ENCODE peak calls at places on chromosome X, in ten cellular contexts. One of them, this sample, is unnamed.

GRCh38 chrX:40644821-40645358 is 2.5 kb downstream of the CXorf38 start:
- DNase-seq in right atrium auricular region: peak; percentile 71
- DNase-seq in NCI-H2107: peak; percentile 5
- DNase-seq in H9: no peak
- DNase-seq in AG09319: peak; percentile 36
- DNase-seq in SW480: peak; percentile 39
- DNase-seq in neural progenitor cell: no peak
- DNase-seq in stimulated activated CD8-positive, alpha-beta memory T cell treated with anti-CD3 and anti-CD28 coated beads, Interleukin-4, amount 100 ng/mL, for 4 hours: no peak
- DNase-seq in psoas muscle: peak; percentile 55
- DNase-seq in activated CD8-positive, alpha-beta memory T cell treated with anti-CD3 and anti-CD28 coated beads for 1 hour: no peak
- DNase-seq in this sample: no peak

GRCh38 chrX:118495958-118496762 is 545 bp downstream of the DOCK11 start:
- DNase-seq in NCI-H2107: no peak
- DNase-seq in neural progenitor cell: peak; percentile 61
- DNase-seq in activated CD8-positive, alpha-beta memory T cell treated with anti-CD3 and anti-CD28 coated beads for 1 hour: peak; percentile 45
- DNase-seq in right atrium auricular region: peak; percentile 64
- DNase-seq in H9: peak; percentile 34
- DNase-seq in AG09319: no peak
- DNase-seq in SW480: peak; percentile 40
- DNase-seq in psoas muscle: peak; percentile 70
- DNase-seq in stimulated activated CD8-positive, alpha-beta memory T cell treated with anti-CD3 and anti-CD28 coated beads, Interleukin-4, amount 100 ng/mL, for 4 hours: peak; percentile 46
- DNase-seq in this sample: peak; percentile 26

GRCh38 chrX:153771261-153771681 is 7.2 kb downstream of the PLXNB3 start:
- DNase-seq in psoas muscle: no peak
- DNase-seq in right atrium auricular region: no peak
- DNase-seq in stimulated activated CD8-positive, alpha-beta memory T cell treated with anti-CD3 and anti-CD28 coated beads, Interleukin-4, amount 100 ng/mL, for 4 hours: no peak
- DNase-seq in neural progenitor cell: no peak
- DNase-seq in H9: no peak
- DNase-seq in AG09319: no peak
- DNase-seq in SW480: no peak
- DNase-seq in NCI-H2107: no peak
- DNase-seq in activated CD8-positive, alpha-beta memory T cell treated with anti-CD3 and anti-CD28 coated beads for 1 hour: no peak
- DNase-seq in this sample: no peak

GRCh38 chrX:39759526-39760224 is 338.1 kb downstream of the BCOR start:
- DNase-seq in activated CD8-positive, alpha-beta memory T cell treated with anti-CD3 and anti-CD28 coated beads for 1 hour: no peak
- DNase-seq in stimulated activated CD8-positive, alpha-beta memory T cell treated with anti-CD3 and anti-CD28 coated beads, Interleukin-4, amount 100 ng/mL, for 4 hours: no peak
- DNase-seq in neural progenitor cell: peak; percentile 53
- DNase-seq in H9: no peak
- DNase-seq in right atrium auricular region: no peak
- DNase-seq in SW480: no peak
- DNase-seq in psoas muscle: no peak
- DNase-seq in NCI-H2107: no peak
- DNase-seq in AG09319: no peak
- DNase-seq in this sample: no peak

GRCh38 chrX:50100188-50100587 is 100.6 kb downstream of the AKAP4 start:
- DNase-seq in NCI-H2107: no peak
- DNase-seq in H9: no peak
- DNase-seq in right atrium auricular region: no peak
- DNase-seq in activated CD8-positive, alpha-beta memory T cell treated with anti-CD3 and anti-CD28 coated beads for 1 hour: no peak
- DNase-seq in SW480: peak; percentile 17
- DNase-seq in neural progenitor cell: peak; percentile 23
- DNase-seq in psoas muscle: no peak
- DNase-seq in AG09319: no peak
- DNase-seq in stimulated activated CD8-positive, alpha-beta memory T cell treated with anti-CD3 and anti-CD28 coated beads, Interleukin-4, amount 100 ng/mL, for 4 hours: no peak
- DNase-seq in this sample: no peak

GRCh38 chrX:27953161-27953560 is 28.1 kb downstream of the DCAF8L1 start:
- DNase-seq in right atrium auricular region: no peak
- DNase-seq in SW480: no peak
- DNase-seq in psoas muscle: no peak
- DNase-seq in stimulated activated CD8-positive, alpha-beta memory T cell treated with anti-CD3 and anti-CD28 coated beads, Interleukin-4, amount 100 ng/mL, for 4 hours: no peak
- DNase-seq in neural progenitor cell: no peak
- DNase-seq in AG09319: no peak
- DNase-seq in NCI-H2107: no peak
- DNase-seq in H9: no peak
- DNase-seq in activated CD8-positive, alpha-beta memory T cell treated with anti-CD3 and anti-CD28 coated beads for 1 hour: no peak
- DNase-seq in this sample: no peak

GRCh38 chrX:22041931-22042530 is 9.9 kb downstream of the PHEX start:
- DNase-seq in psoas muscle: no peak
- DNase-seq in right atrium auricular region: no peak
- DNase-seq in neural progenitor cell: no peak
- DNase-seq in AG09319: no peak
- DNase-seq in NCI-H2107: no peak
- DNase-seq in SW480: no peak
- DNase-seq in H9: no peak
- DNase-seq in stimulated activated CD8-positive, alpha-beta memory T cell treated with anti-CD3 and anti-CD28 coated beads, Interleukin-4, amount 100 ng/mL, for 4 hours: no peak
- DNase-seq in activated CD8-positive, alpha-beta memory T cell treated with anti-CD3 and anti-CD28 coated beads for 1 hour: no peak
- DNase-seq in this sample: peak; percentile 91

GRCh38 chrX:65643046-65643785 is 24.2 kb upstream of the MSN start:
- DNase-seq in activated CD8-positive, alpha-beta memory T cell treated with anti-CD3 and anti-CD28 coated beads for 1 hour: no peak
- DNase-seq in NCI-H2107: no peak
- DNase-seq in right atrium auricular region: no peak
- DNase-seq in H9: no peak
- DNase-seq in stimulated activated CD8-positive, alpha-beta memory T cell treated with anti-CD3 and anti-CD28 coated beads, Interleukin-4, amount 100 ng/mL, for 4 hours: no peak
- DNase-seq in neural progenitor cell: no peak
- DNase-seq in SW480: peak; percentile 16
- DNase-seq in AG09319: no peak
- DNase-seq in psoas muscle: no peak
- DNase-seq in this sample: no peak

GRCh38 chrX:73581002-73581628 is 18.1 kb downstream of the CHIC1 start:
- DNase-seq in NCI-H2107: no peak
- DNase-seq in psoas muscle: no peak
- DNase-seq in neural progenitor cell: no peak
- DNase-seq in H9: no peak
- DNase-seq in right atrium auricular region: no peak
- DNase-seq in activated CD8-positive, alpha-beta memory T cell treated with anti-CD3 and anti-CD28 coated beads for 1 hour: no peak
- DNase-seq in stimulated activated CD8-positive, alpha-beta memory T cell treated with anti-CD3 and anti-CD28 coated beads, Interleukin-4, amount 100 ng/mL, for 4 hours: no peak
- DNase-seq in AG09319: no peak
- DNase-seq in SW480: peak; percentile 38
- DNase-seq in this sample: no peak

GRCh38 chrX:103503163-103503852 is 16.0 kb downstream of the RAB40A start:
- DNase-seq in AG09319: no peak
- DNase-seq in neural progenitor cell: no peak
- DNase-seq in right atrium auricular region: no peak
- DNase-seq in SW480: no peak
- DNase-seq in psoas muscle: no peak
- DNase-seq in NCI-H2107: no peak
- DNase-seq in stimulated activated CD8-positive, alpha-beta memory T cell treated with anti-CD3 and anti-CD28 coated beads, Interleukin-4, amount 100 ng/mL, for 4 hours: no peak
- DNase-seq in H9: no peak
- DNase-seq in activated CD8-positive, alpha-beta memory T cell treated with anti-CD3 and anti-CD28 coated beads for 1 hour: no peak
- DNase-seq in this sample: no peak

GRCh38 chrX:11254417-11255109 is 38.6 kb upstream of the AMELX start:
- DNase-seq in activated CD8-positive, alpha-beta memory T cell treated with anti-CD3 and anti-CD28 coated beads for 1 hour: no peak
- DNase-seq in H9: no peak
- DNase-seq in SW480: no peak
- DNase-seq in right atrium auricular region: no peak
- DNase-seq in psoas muscle: no peak
- DNase-seq in stimulated activated CD8-positive, alpha-beta memory T cell treated with anti-CD3 and anti-CD28 coated beads, Interleukin-4, amount 100 ng/mL, for 4 hours: no peak
- DNase-seq in NCI-H2107: no peak
- DNase-seq in neural progenitor cell: no peak
- DNase-seq in AG09319: no peak
- DNase-seq in this sample: no peak

This sample was measured in NCI-H446.